ENCODE peak calls at places on chromosomes 7 and 10, in seven cellular contexts. G is T-helper 9 cell, M is GM20000, E is HL-60, L is M059J, Z is iPS-NIHi11, H is GM18507. B is an unnamed sample.

GRCh38 chr7:151038951-151039849 is 9.1 kb upstream of the ASIC3 start:
- DNase-seq in M (no peak), G (peak; percentile 20), Z (peak; percentile 51), H (no peak), L (peak; percentile 98), E (peak; percentile 95), B (no peak)

GRCh38 chr10:97047788-97048187 is 138.0 kb downstream of the SLIT1 start:
- DNase-seq in Z (no peak), G (no peak), L (no peak), H (no peak), E (no peak), M (no peak), B (no peak)

GRCh38 chr7:156777364-156778069 is 115.5 kb downstream of the LMBR1 start:
- DNase-seq in E (no peak), L (peak; percentile 53), Z (no peak), H (no peak), G (no peak), M (no peak), B (no peak)

GRCh38 chr7:139828880-139829653 is at the start of gene TBXAS1:
- DNase-seq in Z (no peak), L (peak; percentile 22), H (no peak), G (peak; percentile 5), E (peak; percentile 87), M (peak; percentile 20), B (no peak)

GRCh38 chr7:122886357-122887081 is at the start of gene CADPS2:
- DNase-seq in Z (peak; percentile 85), H (peak; percentile 22), E (peak; percentile 15), L (peak; percentile 86), M (peak; percentile 83), G (no peak), B (peak; percentile 71)

GRCh38 chr10:69346776-69347175 is 68.5 kb downstream of the HK1 start:
- DNase-seq in H (no peak), G (no peak), E (no peak), L (no peak), M (no peak), Z (no peak), B (no peak)

GRCh38 chr10:102604379-102604960 is 39.8 kb upstream of the TRIM8 start:
- DNase-seq in E (peak; percentile 65), H (no peak), Z (no peak), M (no peak), L (peak; percentile 92), G (no peak), B (peak; percentile 86)

GRCh38 chr7:91683823-91684222 is 196.7 kb downstream of the MTERF1 start:
- DNase-seq in L (peak; percentile 7), Z (no peak), M (no peak), G (no peak), H (no peak), E (peak; percentile 18), B (no peak)

GRCh38 chr7:127822822-127823508 is 171.0 kb downstream of the SND1 start:
- DNase-seq in Z (peak; percentile 39), G (no peak), M (no peak), E (no peak), L (no peak), H (no peak), B (peak; percentile 16)

GRCh38 chr10:89003344-89003743 is 12.7 kb downstream of the FAS start:
- DNase-seq in G (no peak), H (no peak), M (no peak), E (no peak), Z (no peak), L (no peak), B (no peak)

GRCh38 chr10:128779457-128779856 is 653.2 kb upstream of the MKI67 start:
- DNase-seq in G (no peak), L (no peak), E (no peak), M (no peak), H (no peak), Z (no peak), B (no peak)

GRCh38 chr7:155141562-155141961 is 71.4 kb downstream of the HTR5A start:
- DNase-seq in L (no peak), M (no peak), H (no peak), Z (no peak), G (no peak), E (no peak), B (no peak)

GRCh38 chr7:2514473-2515423 is 4.8 kb upstream of the LFNG start:
- DNase-seq in H (no peak), E (no peak), Z (no peak), G (no peak), M (no peak), L (no peak), B (no peak)

GRCh38 chr7:54812747-54813146 is 53.7 kb upstream of the SEC61G start:
- DNase-seq in M (no peak), L (no peak), Z (no peak), G (no peak), H (no peak), E (no peak), B (no peak)

GRCh38 chr10:3464760-3465405 is 292.3 kb upstream of the PITRM1 start:
- DNase-seq in L (no peak), H (no peak), Z (no peak), M (no peak), G (no peak), E (no peak), B (no peak)

GRCh38 chr10:19629559-19629958 is 186.7 kb upstream of the PLXDC2 start:
- DNase-seq in Z (peak; percentile 12), H (no peak), E (no peak), M (no peak), G (no peak), L (no peak), B (no peak)

GRCh38 chr7:41977165-41977651 is 259.8 kb downstream of the GLI3 start:
- DNase-seq in Z (peak; percentile 56), M (no peak), E (peak; percentile 8), G (no peak), H (no peak), L (peak; percentile 58), B (peak; percentile 12)

GRCh38 chr10:13970231-13970966 is 360.3 kb downstream of the FRMD4A start:
- DNase-seq in L (no peak), E (no peak), Z (no peak), M (no peak), G (no peak), H (no peak), B (no peak)

GRCh38 chr7:98802088-98802780 is 67.6 kb downstream of the TMEM130 start:
- DNase-seq in L (peak; percentile 73), G (no peak), Z (peak; percentile 76), H (peak; percentile 70), M (peak; percentile 83), E (peak; percentile 99), B (peak; percentile 55)

GRCh38 chr7:101870361-101871062 is 53.1 kb downstream of the CUX1 start:
- DNase-seq in Z (peak; percentile 62), H (no peak), G (no peak), M (peak; percentile 34), E (no peak), L (peak; percentile 23), B (peak; percentile 52)

GRCh38 chr7:154450434-154450833 is 398.2 kb downstream of the DPP6 start:
- DNase-seq in L (no peak), M (no peak), H (no peak), Z (no peak), G (no peak), E (no peak), B (no peak)

GRCh38 chr10:21518629-21519321 is 6.7 kb downstream of the SKIDA1 start:
- DNase-seq in E (no peak), H (no peak), G (no peak), Z (no peak), L (peak; percentile 49), M (no peak), B (no peak)

GRCh38 chr7:105648561-105649401 is 67.5 kb upstream of the EFCAB10 start:
- DNase-seq in E (no peak), Z (no peak), G (no peak), H (no peak), L (peak; percentile 58), M (no peak), B (peak; percentile 41)

GRCh38 chr10:31526681-31527080 is 207.7 kb downstream of the ZEB1 start:
- DNase-seq in E (no peak), L (peak; percentile 5), H (no peak), G (no peak), M (no peak), Z (no peak), B (no peak)

GRCh38 chr7:20385121-20385520 is 54.4 kb downstream of the ITGB8 start:
- DNase-seq in H (no peak), L (peak; percentile 25), E (no peak), Z (no peak), M (no peak), G (no peak), B (no peak)

GRCh38 chr7:42315096-42315495 is 78.1 kb upstream of the GLI3 start:
- DNase-seq in E (no peak), M (no peak), L (peak; percentile 85), Z (no peak), G (no peak), H (no peak), B (no peak)

GRCh38 chr7:47153076-47153475 is 428.8 kb downstream of the TNS3 start:
- DNase-seq in H (no peak), L (peak; percentile 94), M (no peak), E (no peak), G (no peak), Z (peak; percentile 18), B (no peak)

B was measured in HCT116.